ENCODE peak calls at places on chromosome 3, in four cellular contexts. C is globus pallidus, E is non-pigmented ciliary epithelial cell, P is left ventricle myocardium inferior. W is an unnamed sample.

GRCh38 chr3:157360044-157360443 is 76.6 kb upstream of the PTX3 start:
- DNase-seq in C (no peak), E (peak), P (no peak), W (no peak)

GRCh38 chr3:5499404-5499803 is 311.9 kb downstream of the EDEM1 start:
- DNase-seq in C (no peak), E (no peak), P (no peak), W (no peak)

GRCh38 chr3:97010881-97011657 is 196.7 kb downstream of the EPHA6 start:
- DNase-seq in C (no peak), E (no peak), P (no peak), W (no peak)

GRCh38 chr3:71006810-71007785 is 576.4 kb downstream of the FOXP1 start:
- DNase-seq in C (peak), E (no peak), P (no peak), W (peak)

GRCh38 chr3:185009650-185010049 is 143.2 kb downstream of the C3orf70 start:
- DNase-seq in C (no peak), E (no peak), P (no peak), W (no peak)

GRCh38 chr3:143672396-143673165 is 175.7 kb downstream of the SLC9A9 start:
- DNase-seq in C (no peak), E (no peak), P (no peak), W (no peak)

GRCh38 chr3:32432711-32433530 is 41.3 kb downstream of the CMTM7 start:
- DNase-seq in C (no peak), E (no peak), P (no peak), W (peak)

GRCh38 chr3:186432189-186432588 is 70.2 kb upstream of the DGKG start:
- DNase-seq in C (no peak), E (no peak), P (no peak), W (no peak)

GRCh38 chr3:62935793-62936192 is 60.6 kb upstream of the CADPS start:
- DNase-seq in C (no peak), E (no peak), P (no peak), W (no peak)

GRCh38 chr3:15860014-15860934 is 62.5 kb upstream of the ANKRD28 start:
- DNase-seq in C (peak), E (no peak), P (peak), W (peak)

GRCh38 chr3:13314877-13315276 is 105.2 kb downstream of the NUP210 start:
- DNase-seq in C (no peak), E (no peak), P (no peak), W (no peak)